ENCODE peak calls at places on chromosomes 5 and 9, in five cellular contexts. N is heart right ventricle, F is dorsolateral prefrontal cortex, X is Peyer's patch, D is cardiac muscle cell. R is an unnamed sample.

GRCh38 chr5:65263291-65263690 is 218.4 kb downstream of the ADAMTS6 start:
- DNase-seq in X (no peak), D (no peak), F (no peak), N (no peak), R (no peak)

GRCh38 chr5:54608423-54609085 is 91.0 kb downstream of the SNX18 start:
- DNase-seq in N (no peak), X (no peak), D (no peak), F (no peak), R (no peak)

GRCh38 chr5:55600536-55601208 is 65.9 kb upstream of the PLPP1 start:
- DNase-seq in F (no peak), X (no peak), D (peak; percentile 32), N (no peak), R (no peak)

GRCh38 chr9:97986466-97986865 is 3.3 kb downstream of the ANP32B start:
- DNase-seq in F (no peak), X (no peak), D (no peak), N (no peak), R (no peak)

GRCh38 chr5:164972973-164973372 is 1467.6 kb downstream of the MAT2B start:
- DNase-seq in X (no peak), N (no peak), F (no peak), D (no peak), R (no peak)

GRCh38 chr5:147037517-147038205 is 159.1 kb upstream of the PPP2R2B start:
- DNase-seq in D (no peak), F (no peak), X (no peak), N (no peak), R (no peak)

GRCh38 chr5:175658299-175659145 is 651 bp downstream of the HRH2 start:
- DNase-seq in X (no peak), F (no peak), D (peak; percentile 65), N (no peak), R (no peak)

GRCh38 chr9:95506438-95506691 is 10.4 kb downstream of the PTCH1 start:
- DNase-seq in F (no peak), N (no peak), X (no peak), D (peak; percentile 60), R (no peak)

GRCh38 chr5:177355162-177355867 is 2.4 kb upstream of the RGS14 start:
- DNase-seq in N (no peak), D (no peak), X (no peak), F (no peak), R (no peak)

GRCh38 chr5:78060421-78060820 is 234.1 kb downstream of the AP3B1 start:
- DNase-seq in X (no peak), F (no peak), D (no peak), N (no peak), R (peak; percentile 15)

GRCh38 chr5:35332551-35332950 is 102.3 kb upstream of the PRLR start:
- DNase-seq in F (no peak), X (no peak), D (no peak), N (no peak), R (no peak)

GRCh38 chr5:91095321-91095720 is 287.8 kb downstream of the ARRDC3 start:
- DNase-seq in X (no peak), F (no peak), N (no peak), D (no peak), R (no peak)

GRCh38 chr9:34491596-34491995 is 31.2 kb downstream of the ENHO start:
- DNase-seq in D (no peak), F (no peak), X (peak; percentile 28), N (no peak), R (no peak)
- H3K27ac ChIP-seq in D (no peak overlapping the region), F (no peak overlapping the region), X (no peak overlapping the region), N (no peak overlapping the region), R (no peak overlapping the region)

GRCh38 chr5:181053760-181054122 is 13.7 kb downstream of the BTNL9 start:
- DNase-seq in X (no peak), F (no peak), D (no peak), N (no peak), R (no peak)

GRCh38 chr5:181056431-181056830 is 16.4 kb downstream of the BTNL9 start:
- DNase-seq in N (no peak), D (no peak), X (no peak), F (no peak), R (no peak)

GRCh38 chr5:181052928-181053759 is 13.1 kb downstream of the BTNL9 start:
- DNase-seq in X (no peak), D (peak; percentile 0), F (no peak), N (no peak), R (no peak)

GRCh38 chr5:181054138-181054537 is 14.1 kb downstream of the BTNL9 start:
- DNase-seq in F (no peak), X (no peak), D (no peak), N (no peak), R (no peak)

DNA sequence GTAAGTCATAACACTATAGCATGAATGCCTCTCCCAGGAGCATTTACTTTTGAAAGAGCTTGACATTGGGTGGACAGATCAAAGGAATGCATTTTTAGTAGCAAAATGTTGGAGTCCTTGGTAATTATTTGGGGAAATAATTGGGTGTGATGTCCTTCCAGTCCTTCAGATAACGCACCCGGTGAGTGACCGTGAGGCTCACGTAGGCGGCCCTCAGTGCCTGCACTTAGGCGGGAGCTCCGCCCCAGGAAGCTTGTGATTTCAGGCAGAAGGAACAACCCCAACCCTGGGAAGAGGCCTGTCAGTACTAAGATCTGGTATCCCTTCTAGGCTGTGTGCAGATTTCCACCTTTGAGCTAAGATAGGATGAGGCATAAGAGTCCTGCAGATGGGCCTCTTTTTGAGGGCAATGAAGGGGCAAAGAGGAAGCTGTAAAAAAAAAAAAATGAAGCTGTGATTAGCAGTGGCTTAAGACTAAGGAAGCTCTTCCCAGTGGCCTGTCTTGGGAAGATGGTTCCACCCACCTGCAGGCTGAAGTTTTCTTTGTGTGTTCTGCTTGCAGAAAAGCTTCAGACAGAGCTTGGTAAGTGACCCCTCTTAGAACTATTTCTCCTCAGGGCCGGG is 14.9 kb downstream of the BTNL9 start:
- DNase-seq in X (no peak), D (no peak), N (no peak), F (no peak), R (no peak)
- H3K27me3 ChIP-seq in X (no peaks in the 10 kb centered on the region), D (peaks cover 89% of the 10 kb centered on the region), N (peaks cover 12% of the 10 kb centered on the region), F (peaks cover 3% of the 10 kb centered on the region), R (peaks cover 64% of the 10 kb centered on the region)

GRCh38 chr5:4627887-4628286 is 512.2 kb upstream of the ADAMTS16 start:
- DNase-seq in D (no peak), N (no peak), X (no peak), F (no peak), R (no peak)
- H3K4me3 ChIP-seq in D (no peak overlapping the region), N (no peak overlapping the region), X (no peak overlapping the region), F (no peak overlapping the region), R (no peak overlapping the region)

GRCh38 chr9:93038918-93039317 is 19.6 kb upstream of the SUSD3 start:
- DNase-seq in N (no peak), F (no peak), D (no peak), X (no peak), R (no peak)
- H3K27ac ChIP-seq in N (no peak overlapping the region), F (no peak overlapping the region), D (no peak overlapping the region), X (no peak overlapping the region), R (no peak overlapping the region)

DNA sequence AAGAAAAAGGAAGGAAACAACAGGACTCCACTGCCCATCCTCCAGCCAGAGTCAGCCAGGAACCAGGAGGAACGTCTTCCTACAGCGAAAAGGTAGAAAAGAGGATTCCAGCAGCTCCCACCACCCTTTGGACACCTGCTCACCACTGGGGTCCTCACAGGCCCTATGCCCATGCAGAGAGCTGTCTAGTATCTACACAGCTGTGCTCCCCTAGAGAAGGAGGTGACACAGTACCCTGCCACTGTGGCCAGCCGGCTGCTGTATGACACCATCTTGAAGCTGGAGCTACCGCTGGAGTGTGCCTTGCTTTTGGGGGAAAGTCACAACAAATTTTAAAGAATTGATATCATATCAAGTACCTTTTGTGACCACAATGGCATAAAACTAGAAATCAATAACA is 92.6 kb downstream of the GTF3C4 start:
- DNase-seq in X (peak; percentile 13), F (no peak), D (no peak), N (no peak), R (no peak)
- H3K27me3 ChIP-seq in X (no peaks in the 10 kb centered on the region), F (no peaks in the 10 kb centered on the region), D (no peaks in the 10 kb centered on the region), N (no peaks in the 10 kb centered on the region), R (peaks cover 22% of the 10 kb centered on the region)

GRCh38 chr5:67537439-67538342 is 341.1 kb upstream of the CD180 start:
- DNase-seq in N (no peak), F (no peak), X (no peak), D (peak; percentile 6), R (no peak)
- H3K4me3 ChIP-seq in N (peak overlapping the region; percentile 26), F (peak overlapping the region; percentile 33), X (no peak overlapping the region), D (no peak overlapping the region), R (peak overlapping the region; percentile 18)

DNA sequence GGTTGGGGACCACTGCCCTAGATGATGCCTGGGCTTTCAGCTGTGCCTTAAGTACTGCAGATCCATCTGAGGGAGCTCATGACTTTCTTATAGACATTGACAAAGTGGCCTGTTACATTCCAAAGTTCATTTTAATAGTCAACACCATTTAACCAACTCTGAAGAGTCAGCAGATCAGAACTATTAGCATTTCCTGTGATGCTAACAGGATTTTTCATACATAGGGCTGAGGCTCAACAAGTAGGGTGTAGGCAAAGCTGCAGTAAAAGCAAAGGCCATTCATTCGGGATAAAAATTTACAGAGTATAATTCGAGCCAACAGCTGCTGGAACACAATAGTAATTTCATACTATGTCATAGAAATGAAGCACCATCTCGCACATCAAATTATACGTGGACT is 105.4 kb downstream of the LPAR1 start:
- DNase-seq in X (no peak), D (no peak), F (no peak), N (no peak), R (no peak)
- H3K27ac ChIP-seq in X (no peak overlapping the region), D (no peak overlapping the region), F (peak overlapping the region; percentile 20), N (no peak overlapping the region), R (no peak overlapping the region)

GRCh38 chr9:130263601-130264413 is 1.8 kb upstream of the HMCN2 start:
- DNase-seq in D (no peak), F (no peak), N (no peak), X (peak; percentile 45), R (no peak)
- H3K27me3 ChIP-seq in D (peaks cover 71% of the 10 kb centered on the region), F (no peaks in the 10 kb centered on the region), N (no peaks in the 10 kb centered on the region), X (no peaks in the 10 kb centered on the region), R (peaks cover 84% of the 10 kb centered on the region)